ENCODE peak calls at places on chromosomes 11 and 22, in seven cellular contexts. One of them, this sample, is unnamed.

GRCh38 chr11:34342008-34342533 is 15.7 kb downstream of the ABTB2 start:
- DNase-seq in HEK293T: no peak
- DNase-seq in midbrain: no peak
- DNase-seq in astrocyte of the spinal cord: peak
- DNase-seq in right cardiac atrium: peak
- DNase-seq in aorta: no peak
- DNase-seq in ELR: no peak
- DNase-seq in this sample: no peak

GRCh38 chr11:90779098-90779497 is 556.2 kb upstream of the CHORDC1 start:
- DNase-seq in HEK293T: no peak
- DNase-seq in midbrain: no peak
- DNase-seq in astrocyte of the spinal cord: no peak
- DNase-seq in right cardiac atrium: no peak
- DNase-seq in aorta: no peak
- DNase-seq in ELR: no peak
- DNase-seq in this sample: no peak

GRCh38 chr11:46680815-46681214 is 19.6 kb downstream of the ARHGAP1 start:
- DNase-seq in HEK293T: no peak
- DNase-seq in midbrain: no peak
- DNase-seq in astrocyte of the spinal cord: no peak
- DNase-seq in right cardiac atrium: peak
- DNase-seq in aorta: no peak
- DNase-seq in ELR: no peak
- DNase-seq in this sample: no peak

GRCh38 chr11:117546431-117547160 is 218.9 kb downstream of the CEP164 start:
- DNase-seq in HEK293T: no peak
- DNase-seq in midbrain: no peak
- DNase-seq in astrocyte of the spinal cord: no peak
- DNase-seq in right cardiac atrium: no peak
- DNase-seq in aorta: peak
- DNase-seq in ELR: no peak
- DNase-seq in this sample: no peak

GRCh38 chr22:22536916-22537315 is 16.8 kb upstream of the ZNF280A start:
- DNase-seq in HEK293T: no peak
- DNase-seq in midbrain: no peak
- DNase-seq in astrocyte of the spinal cord: no peak
- DNase-seq in right cardiac atrium: no peak
- DNase-seq in aorta: no peak
- DNase-seq in ELR: no peak
- DNase-seq in this sample: no peak

GRCh38 chr11:134576286-134576685 is 164.2 kb upstream of the B3GAT1 start:
- DNase-seq in HEK293T: no peak
- DNase-seq in midbrain: no peak
- DNase-seq in astrocyte of the spinal cord: no peak
- DNase-seq in right cardiac atrium: no peak
- DNase-seq in aorta: peak
- DNase-seq in ELR: no peak
- DNase-seq in this sample: no peak

GRCh38 chr22:37848587-37849088 is 581 bp upstream of the EIF3L start:
- DNase-seq in HEK293T: peak
- DNase-seq in midbrain: no peak
- DNase-seq in astrocyte of the spinal cord: peak
- DNase-seq in right cardiac atrium: no peak
- DNase-seq in aorta: no peak
- DNase-seq in ELR: peak
- DNase-seq in this sample: peak

GRCh38 chr22:26743149-26743548 is 85.8 kb downstream of the MIAT start:
- DNase-seq in HEK293T: no peak
- DNase-seq in midbrain: no peak
- DNase-seq in astrocyte of the spinal cord: no peak
- DNase-seq in right cardiac atrium: no peak
- DNase-seq in aorta: no peak
- DNase-seq in ELR: no peak
- DNase-seq in this sample: no peak

GRCh38 chr11:2209900-2210321 is 38.3 kb upstream of the TH start:
- DNase-seq in HEK293T: no peak
- DNase-seq in midbrain: no peak
- DNase-seq in astrocyte of the spinal cord: no peak
- DNase-seq in right cardiac atrium: no peak
- DNase-seq in aorta: no peak
- DNase-seq in ELR: no peak
- DNase-seq in this sample: no peak

GRCh38 chr11:34044664-34045485 is 6.7 kb upstream of the CAPRIN1 start:
- DNase-seq in HEK293T: peak
- DNase-seq in midbrain: no peak
- DNase-seq in astrocyte of the spinal cord: peak
- DNase-seq in right cardiac atrium: peak
- DNase-seq in aorta: peak
- DNase-seq in ELR: peak
- DNase-seq in this sample: peak

This sample was measured in bronchial epithelial cell.